ENCODE peak calls at places on chromosomes 1 and 21, in six cellular contexts. T is transverse colon, I is A549, E is ovary, Z is GM12878, F is sigmoid colon. G is an unnamed sample.

GRCh38 chr21:15520811-15521643 is 208.8 kb upstream of the USP25 start:
- DNase-seq in T (no peak), I (no peak), E (no peak), Z (no peak), F (no peak), G (no peak)

GRCh38 chr21:27831821-27832569 is 865.1 kb upstream of the ADAMTS5 start:
- DNase-seq in T (no peak), I (no peak), E (no peak), Z (no peak), F (no peak), G (no peak)

GRCh38 chr1:95061445-95062006 is 11.2 kb downstream of the ALG14 start:
- DNase-seq in T (no peak), I (no peak), E (no peak), Z (no peak), F (no peak), G (no peak)

GRCh38 chr1:2216767-2217058 is 11.4 kb upstream of the SKI start:
- DNase-seq in T (no peak), I (no peak), E (peak; percentile 38), Z (no peak), F (no peak), G (no peak)

GRCh38 chr1:66370462-66370907 is 163.5 kb upstream of the SGIP1 start:
- DNase-seq in T (no peak), I (no peak), E (no peak), Z (no peak), F (no peak), G (no peak)

GRCh38 chr1:241817331-241817792 is 30.6 kb upstream of the EXO1 start:
- DNase-seq in T (no peak), I (no peak), E (no peak), Z (no peak), F (no peak), G (no peak)

GRCh38 chr21:46498335-46499050 is 39.8 kb downstream of the DIP2A start:
- DNase-seq in T (no peak), I (no peak), E (no peak), Z (no peak), F (no peak), G (no peak)

GRCh38 chr1:51326839-51327238 is 3.5 kb downstream of the TTC39A start:
- DNase-seq in T (no peak), I (no peak), E (no peak), Z (no peak), F (no peak), G (no peak)

GRCh38 chr1:91548382-91549040 is 47.9 kb downstream of the CDC7 start:
- DNase-seq in T (no peak), I (no peak), E (no peak), Z (no peak), F (no peak), G (no peak)

GRCh38 chr1:21919520-21919919 is 17.6 kb downstream of the HSPG2 start:
- DNase-seq in T (no peak), I (peak; percentile 56), E (no peak), Z (no peak), F (no peak), G (no peak)

GRCh38 chr1:220425852-220426251 is 102.1 kb upstream of the MARK1 start:
- DNase-seq in T (no peak), I (no peak), E (no peak), Z (no peak), F (no peak), G (no peak)

GRCh38 chr1:181018901-181019681 is 3.6 kb downstream of the STX6 start:
- DNase-seq in T (no peak), I (no peak), E (no peak), Z (no peak), F (no peak), G (no peak)

GRCh38 chr1:73674945-73675561 is 522.9 kb downstream of the LRRIQ3 start:
- DNase-seq in T (no peak), I (peak; percentile 1), E (no peak), Z (no peak), F (no peak), G (no peak)

GRCh38 chr1:11676386-11677103 is 4.4 kb downstream of the MAD2L2 start:
- DNase-seq in T (no peak), I (no peak), E (no peak), Z (no peak), F (no peak), G (no peak)

GRCh38 chr1:156815307-156815826 is 1.3 kb downstream of the SH2D2A start:
- DNase-seq in T (peak; percentile 31), I (peak; percentile 34), E (no peak), Z (no peak), F (peak; percentile 92), G (no peak)

GRCh38 chr1:89850844-89851410 is 30.1 kb downstream of the LRRC8D start:
- DNase-seq in T (no peak), I (no peak), E (no peak), Z (no peak), F (no peak), G (no peak)

GRCh38 chr1:11569551-11569950 is 84.7 kb downstream of the FBXO2 start:
- DNase-seq in T (no peak), I (no peak), E (no peak), Z (no peak), F (no peak), G (no peak)

GRCh38 chr1:42998381-42998780 is 39.7 kb upstream of the SLC2A1 start:
- DNase-seq in T (no peak), I (no peak), E (no peak), Z (no peak), F (no peak), G (no peak)

GRCh38 chr21:45449658-45450502 is 44.9 kb downstream of the COL18A1 start:
- DNase-seq in T (no peak), I (no peak), E (peak; percentile 18), Z (no peak), F (no peak), G (no peak)

GRCh38 chr1:36471830-36472641 is 7.9 kb upstream of the MRPS15 start:
- DNase-seq in T (no peak), I (no peak), E (no peak), Z (no peak), F (no peak), G (no peak)

GRCh38 chr1:231924183-231924582 is 297.6 kb downstream of the DISC1 start:
- DNase-seq in T (no peak), I (no peak), E (no peak), Z (no peak), F (no peak), G (no peak)

GRCh38 chr1:206651958-206652890 is 16.9 kb downstream of the DYRK3 start:
- DNase-seq in T (peak; percentile 26), I (no peak), E (no peak), Z (no peak), F (no peak), G (no peak)

GRCh38 chr1:151124763-151125403 is 21.5 kb downstream of the SEMA6C start:
- DNase-seq in T (no peak), I (no peak), E (no peak), Z (no peak), F (no peak), G (no peak)

GRCh38 chr1:60283690-60284089 is 210.1 kb upstream of the C1orf87 start:
- DNase-seq in T (no peak), I (no peak), E (no peak), Z (no peak), F (no peak), G (peak; percentile 28)

GRCh38 chr1:117810553-117810952 is 118.9 kb downstream of the GDAP2 start:
- DNase-seq in T (no peak), I (no peak), E (no peak), Z (no peak), F (no peak), G (no peak)

GRCh38 chr1:108572182-108572581 is 12.3 kb downstream of the EEIG2 start:
- DNase-seq in T (no peak), I (no peak), E (no peak), Z (no peak), F (no peak), G (no peak)

GRCh38 chr1:26357121-26357602 is 3.2 kb upstream of the CRYBG2 start:
- DNase-seq in T (peak; percentile 85), I (no peak), E (no peak), Z (no peak), F (no peak), G (peak; percentile 62)

GRCh38 chr1:84267476-84267875 is 34.0 kb upstream of the SAMD13 start:
- DNase-seq in T (no peak), I (no peak), E (no peak), Z (no peak), F (no peak), G (no peak)

GRCh38 chr1:9593492-9594465 is 5.1 kb downstream of the TMEM201 start:
- DNase-seq in T (peak; percentile 55), I (peak; percentile 13), E (no peak), Z (peak; percentile 30), F (peak; percentile 80), G (peak; percentile 49)

GRCh38 chr1:145859491-145860159 is 744 bp upstream of the PIAS3 start:
- DNase-seq in T (peak; percentile 94), I (peak; percentile 82), E (peak; percentile 93), Z (peak; percentile 23), F (peak; percentile 97), G (peak; percentile 94)

GRCh38 chr1:227174136-227174535 is 144.2 kb downstream of the CDC42BPA start:
- DNase-seq in T (no peak), I (no peak), E (no peak), Z (no peak), F (no peak), G (no peak)

GRCh38 chr1:52365746-52366516 is at the start of gene CC2D1B:
- DNase-seq in T (peak; percentile 99), I (peak; percentile 97), E (peak; percentile 99), Z (peak; percentile 94), F (peak; percentile 99), G (peak; percentile 99)
- TF ChIP-seq CTCF in T (peak; percentile 33), I (no peak), E (peak; percentile 74), Z (no peak), F (no peak), G (no peak)

GRCh38 chr1:17554966-17555365 is 15.5 kb downstream of the ARHGEF10L start:
- DNase-seq in T (no peak), I (no peak), E (no peak), Z (no peak), F (no peak), G (no peak)
- H3K27ac ChIP-seq in T (no peak overlapping the region), I (no peak overlapping the region), E (no peak overlapping the region), Z (no peak overlapping the region), F (peak overlapping the region; percentile 55), G (no peak overlapping the region)

GRCh38 chr1:201939271-201939973 is 6.9 kb downstream of the LMOD1 start:
- DNase-seq in T (no peak), I (no peak), E (no peak), Z (no peak), F (no peak), G (no peak)
- TF ChIP-seq EP300 in T (no peak), I (no peak), E (no peak), Z (no peak), F (no peak), G (no peak)

DNA sequence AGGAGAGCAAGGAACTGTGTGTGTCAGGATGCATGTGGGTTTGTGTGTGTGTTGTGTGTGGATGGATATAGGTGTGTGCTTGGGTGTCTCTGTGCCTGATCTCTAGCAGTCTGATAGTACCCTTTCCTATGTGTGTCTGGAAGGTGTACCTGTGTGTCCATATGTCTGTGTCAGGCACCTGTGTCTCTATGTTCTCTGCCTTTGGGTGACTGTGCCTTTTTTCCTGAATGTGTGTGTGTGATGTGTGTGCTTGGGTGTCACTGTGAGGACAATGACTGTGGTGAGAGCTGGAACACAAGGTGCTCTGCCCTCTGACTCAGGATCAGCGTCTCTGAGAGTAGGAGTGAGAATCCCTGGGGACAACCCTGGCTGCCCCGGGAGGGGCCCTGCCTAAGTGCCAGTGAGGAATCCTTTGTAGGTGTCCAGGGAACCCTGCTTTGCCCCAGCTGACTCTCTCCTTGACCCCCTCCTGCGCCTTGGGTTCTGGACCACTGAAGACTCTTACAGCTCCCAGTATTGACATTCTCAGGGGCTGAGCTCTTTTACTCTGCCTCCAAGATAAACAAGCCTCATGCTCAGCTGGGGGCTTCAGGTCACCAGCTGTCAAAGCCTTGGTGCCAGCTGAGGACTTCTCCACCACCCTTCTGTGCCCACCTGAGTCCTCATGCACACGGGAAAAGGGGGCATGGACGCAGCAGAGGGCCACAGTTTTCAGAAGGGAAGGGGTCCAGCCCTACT is 710 bp upstream of the EFNA3 start:
- DNase-seq in T (peak; percentile 36), I (no peak), E (no peak), Z (no peak), F (peak; percentile 61), G (no peak)
- TF ChIP-seq CTCF in T (no peak), I (no peak), E (no peak), Z (no peak), F (no peak), G (no peak)